ENCODE peak calls at places on chromosome 11, in four cellular contexts. B is breast epithelium, T is esophagus squamous epithelium, A is tibial artery. H is an unnamed sample.

GRCh38 chr11:7603031-7603781 is 70.1 kb downstream of the CYB5R2 start:
- DNase-seq in B (no peak), T (no peak), A (no peak), H (no peak)

GRCh38 chr11:84594602-84595001 is 1032.5 kb downstream of the DLG2 start:
- DNase-seq in B (no peak), T (no peak), A (no peak), H (no peak)

GRCh38 chr11:118015385-118015841 is 29.2 kb downstream of the IL10RA start:
- DNase-seq in B (no peak), T (no peak), A (no peak), H (no peak)

GRCh38 chr11:76666408-76666807 is 4.1 kb downstream of the LRRC32 start:
- DNase-seq in B (peak; percentile 52), T (no peak), A (peak; percentile 54), H (no peak)

GRCh38 chr11:44592125-44592643 is 26.7 kb downstream of the CD82 start:
- DNase-seq in B (no peak), T (no peak), A (peak; percentile 85), H (peak; percentile 46)

GRCh38 chr11:48116843-48117242 is 99.8 kb upstream of the OR4B1 start:
- DNase-seq in B (no peak), T (no peak), A (no peak), H (no peak)

GRCh38 chr11:34651551-34651950 is 30.7 kb downstream of the EHF start:
- DNase-seq in B (no peak), T (no peak), A (no peak), H (no peak)

GRCh38 chr11:3181722-3182461 is 16.8 kb upstream of the OSBPL5 start:
- DNase-seq in B (no peak), T (no peak), A (no peak), H (no peak)

GRCh38 chr11:35605691-35606090 is 12.6 kb upstream of the FJX1 start:
- DNase-seq in B (no peak), T (no peak), A (no peak), H (no peak)

GRCh38 chr11:19868871-19869270 is 156.2 kb downstream of the NAV2 start:
- DNase-seq in B (no peak), T (no peak), A (no peak), H (no peak)

GRCh38 chr11:107696140-107696539 is 15.7 kb downstream of the SLN start:
- DNase-seq in B (no peak), T (no peak), A (no peak), H (no peak)

GRCh38 chr11:103453901-103454300 is 344.7 kb downstream of the DYNC2H1 start:
- DNase-seq in B (no peak), T (no peak), A (no peak), H (no peak)

GRCh38 chr11:106456651-106457050 is 379.2 kb downstream of the AASDHPPT start:
- DNase-seq in B (no peak), T (no peak), A (no peak), H (no peak)

GRCh38 chr11:67195971-67196418 is 70.3 kb upstream of the GRK2 start:
- DNase-seq in B (no peak), T (no peak), A (no peak), H (no peak)

GRCh38 chr11:66429983-66430602 is 8.6 kb downstream of the MRPL11 start:
- DNase-seq in B (peak; percentile 72), T (no peak), A (peak; percentile 52), H (peak; percentile 77)

GRCh38 chr11:112613051-112613972 is 347.9 kb upstream of the NCAM1 start:
- DNase-seq in B (no peak), T (no peak), A (no peak), H (no peak)

GRCh38 chr11:112656772-112657428 is 304.3 kb upstream of the NCAM1 start:
- DNase-seq in B (no peak), T (no peak), A (no peak), H (no peak)

DNA sequence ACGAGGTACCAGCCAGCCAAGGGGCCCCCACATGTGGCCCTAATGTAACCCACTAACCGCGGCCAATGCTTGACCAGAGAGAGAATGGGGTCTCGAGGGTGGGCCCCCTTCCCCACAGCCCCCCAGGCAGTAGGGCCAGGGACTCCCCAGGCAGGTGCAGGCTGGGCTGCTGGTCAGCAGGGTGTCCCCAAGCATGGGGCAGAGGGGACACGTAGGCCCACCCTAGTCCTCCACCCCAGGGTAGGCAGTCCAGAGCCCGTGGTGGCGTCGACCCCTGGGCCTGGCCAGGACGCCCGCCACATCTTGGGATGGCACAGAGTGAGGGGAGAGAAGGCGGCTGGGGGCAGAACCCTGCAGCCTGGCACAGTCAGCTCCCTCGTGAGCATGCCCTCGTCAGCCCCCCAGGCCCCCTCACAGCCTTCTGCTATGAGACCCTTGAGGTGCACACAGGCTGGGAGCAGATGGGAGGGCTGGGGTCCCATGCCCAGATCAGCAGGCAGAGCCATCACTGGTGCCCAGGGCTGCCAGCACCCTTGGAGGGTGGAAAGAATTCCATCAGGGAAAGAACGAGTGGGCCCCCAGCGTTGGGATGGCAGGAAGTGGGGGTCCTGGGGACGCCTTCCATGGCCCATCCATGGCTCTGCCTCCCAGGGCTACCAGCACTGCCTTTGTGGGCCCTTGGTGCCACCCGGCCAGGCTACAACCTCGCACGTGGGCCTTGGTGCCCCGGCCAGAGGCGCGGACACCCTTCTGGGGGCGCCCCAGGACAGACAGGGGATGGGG is 6.1 kb downstream of the TNNT3 start:
- DNase-seq in B (no peak), T (no peak), A (no peak), H (no peak)
- TF ChIP-seq CTCF in B (no peak), T (no peak), A (no peak), H (no peak)

GRCh38 chr11:132123449-132123848 is 753.0 kb downstream of the NTM start:
- DNase-seq in B (no peak), T (no peak), A (no peak), H (no peak)

GRCh38 chr11:132125855-132126841 is 755.7 kb downstream of the NTM start:
- DNase-seq in B (no peak), T (no peak), A (no peak), H (no peak)

GRCh38 chr11:132122701-132123100 is 752.3 kb downstream of the NTM start:
- DNase-seq in B (no peak), T (no peak), A (no peak), H (no peak)

GRCh38 chr11:132126973-132127900 is 756.8 kb downstream of the NTM start:
- DNase-seq in B (no peak), T (no peak), A (peak; percentile 76), H (peak; percentile 48)

GRCh38 chr11:132123854-132124835 is 753.7 kb downstream of the NTM start:
- DNase-seq in B (no peak), T (no peak), A (no peak), H (no peak)
- TF ChIP-seq CTCF in B (no peak), T (no peak), A (no peak), H (no peak)

GRCh38 chr11:132864811-132865576 is 667.3 kb downstream of the OPCML start:
- DNase-seq in B (no peak), T (no peak), A (no peak), H (no peak)
- TF ChIP-seq CTCF in B (no peak), T (no peak), A (no peak), H (no peak)

GRCh38 chr11:69493931-69494821 is 12.7 kb downstream of the LINC01488 start:
- DNase-seq in B (no peak), T (no peak), A (no peak), H (no peak)
- TF ChIP-seq CTCF in B (no peak), T (no peak), A (no peak), H (no peak)

H was measured in omental fat pad.